ENCODE peak calls at places on chromosomes 1 and 21, in four cellular contexts. L is A549, V is HepG2, E is K562. A is an unnamed sample.

GRCh38 chr1:218739426-218739825 is 394.3 kb downstream of the TGFB2 start:
- DNase-seq in L (no peak), V (no peak), E (no peak), A (no peak)

GRCh38 chr1:35929730-35930592 is 944 bp upstream of the AGO3 start:
- DNase-seq in L (no peak), V (peak; percentile 15), E (peak; percentile 60), A (no peak)

GRCh38 chr1:204288061-204288588 is 71.6 kb downstream of the PLEKHA6 start:
- DNase-seq in L (peak; percentile 90), V (peak; percentile 79), E (no peak), A (no peak)

GRCh38 chr21:37364722-37365121 is 1.9 kb upstream of the DYRK1A start:
- DNase-seq in L (no peak), V (no peak), E (no peak), A (no peak)

GRCh38 chr21:26449161-26449560 is 123.9 kb downstream of the CYYR1 start:
- DNase-seq in L (no peak), V (no peak), E (no peak), A (no peak)

GRCh38 chr1:197725975-197726374 is 49.3 kb downstream of the DENND1B start:
- DNase-seq in L (no peak), V (no peak), E (no peak), A (no peak)

GRCh38 chr1:7543718-7544090 is 227.4 kb upstream of the VAMP3 start:
- DNase-seq in L (no peak), V (no peak), E (no peak), A (no peak)

GRCh38 chr1:201809876-201810275 is 19.1 kb upstream of the IPO9 start:
- DNase-seq in L (no peak), V (no peak), E (no peak), A (no peak)

GRCh38 chr21:38765056-38765455 is 40.7 kb upstream of the ETS2 start:
- DNase-seq in L (no peak), V (no peak), E (no peak), A (no peak)

GRCh38 chr1:10755977-10756521 is 40.4 kb downstream of the CASZ1 start:
- DNase-seq in L (peak; percentile 22), V (no peak), E (peak; percentile 83), A (no peak)

GRCh38 chr1:78649628-78650027 is at the start of gene IFI44:
- DNase-seq in L (no peak), V (no peak), E (no peak), A (peak; percentile 75)

GRCh38 chr1:217332426-217333065 is 298.3 kb downstream of the GPATCH2 start:
- DNase-seq in L (no peak), V (no peak), E (no peak), A (no peak)

DNA sequence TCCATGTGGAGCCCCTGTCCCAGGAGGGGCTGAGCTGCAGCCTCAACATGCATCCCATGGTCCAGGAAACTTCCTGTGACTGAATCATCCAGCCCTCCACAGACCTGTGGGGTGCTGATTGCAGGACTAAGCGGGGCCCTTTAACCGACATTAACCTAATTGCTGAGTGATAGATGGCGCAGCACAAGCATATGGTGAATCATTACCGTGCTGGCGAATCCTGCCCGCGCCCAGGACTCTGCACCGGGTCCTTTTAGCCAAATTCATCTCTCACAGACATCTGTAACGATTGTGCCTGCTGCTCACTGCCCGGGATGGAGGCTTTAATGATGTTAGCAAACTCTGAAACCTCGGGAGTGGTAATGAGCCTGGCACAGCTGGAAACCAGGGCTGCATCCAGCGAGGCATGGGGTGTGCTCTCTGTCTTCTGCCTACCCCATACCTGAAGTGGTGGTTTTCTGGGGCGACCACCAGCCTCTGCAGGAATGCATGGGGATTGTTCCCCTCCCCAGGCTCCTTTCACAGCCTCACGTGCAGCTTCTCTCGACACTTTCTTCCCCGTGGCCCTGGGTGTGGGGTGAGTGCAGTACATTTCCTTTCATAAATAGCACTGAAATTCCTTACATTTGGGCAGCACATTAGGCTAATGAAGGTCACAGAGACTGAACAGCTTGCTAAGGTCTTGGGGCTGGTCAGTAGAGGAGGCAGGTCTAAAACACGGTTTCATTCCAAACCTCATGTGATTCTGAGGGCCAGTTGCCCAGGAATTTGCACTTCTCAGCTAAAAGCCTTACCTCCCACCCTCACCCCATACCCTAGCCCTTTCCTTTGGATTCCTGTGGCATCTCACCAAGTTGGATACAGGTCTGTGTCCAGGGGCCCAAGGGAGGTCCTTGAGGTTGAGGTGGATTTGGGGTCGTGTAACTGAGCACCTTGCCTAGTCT is 147.6 kb upstream of the CD34 start:
- DNase-seq in L (no peak), V (no peak), E (no peak), A (no peak)
- TF ChIP-seq CHD4 in L (no peak), V (no peak), E (no peak), A (no peak)

DNA sequence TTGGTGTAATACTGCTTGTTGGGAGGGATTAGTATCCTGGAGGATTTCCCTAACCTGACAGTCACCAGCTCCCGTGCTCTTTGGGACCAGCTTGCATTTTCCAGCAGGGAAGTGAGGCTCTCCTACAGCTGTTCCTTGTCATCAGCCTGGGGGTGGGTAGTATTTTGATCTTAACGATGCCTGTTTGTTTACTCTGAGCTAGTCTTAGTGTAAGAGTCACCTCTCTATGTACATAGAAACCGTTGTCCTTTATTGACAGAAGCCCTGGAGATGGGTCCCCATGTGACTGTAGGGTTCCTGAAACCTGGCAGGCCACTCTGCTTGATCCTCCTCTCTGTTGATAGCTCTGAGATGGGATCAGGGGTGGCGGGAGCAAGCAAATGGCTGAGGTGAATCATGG is 58.0 kb downstream of the ACP6 start:
- DNase-seq in L (peak; percentile 77), V (peak; percentile 88), E (no peak), A (no peak)
- TF ChIP-seq CHD4 in L (no peak), V (no peak), E (no peak), A (no peak)

GRCh38 chr1:159132271-159132881 is 39.0 kb upstream of the CADM3 start:
- DNase-seq in L (peak; percentile 61), V (peak; percentile 40), E (peak; percentile 64), A (no peak)
- TF ChIP-seq CHD4 in L (no peak), V (no peak), E (no peak), A (no peak)

GRCh38 chr1:238061967-238062613 is 171.4 kb upstream of the ZP4 start:
- DNase-seq in L (no peak), V (no peak), E (no peak), A (no peak)

GRCh38 chr1:238060046-238060445 is 169.3 kb upstream of the ZP4 start:
- DNase-seq in L (no peak), V (no peak), E (no peak), A (peak; percentile 46)

DNA sequence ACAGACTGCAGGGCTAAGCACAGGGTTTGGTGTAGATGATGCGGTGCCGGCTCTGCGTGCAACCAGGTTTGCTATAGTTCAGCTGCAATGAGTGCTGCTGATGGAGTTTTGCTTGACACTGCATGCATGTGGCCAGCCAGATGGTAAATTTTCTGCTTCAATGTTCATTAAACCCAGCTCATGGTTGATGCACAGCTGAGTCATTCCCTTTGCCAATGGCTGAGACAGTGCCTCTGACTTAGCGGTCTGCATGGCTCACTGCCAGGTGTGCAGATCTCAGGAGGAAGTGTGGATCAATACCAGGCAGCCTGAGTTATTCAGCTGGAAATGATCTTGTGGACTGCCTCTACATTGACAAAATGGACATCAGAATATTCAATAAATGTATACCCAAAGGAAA is 172.7 kb upstream of the ZP4 start:
- DNase-seq in L (peak; percentile 2), V (no peak), E (no peak), A (peak; percentile 60)
- TF ChIP-seq CHD4 in L (no peak), V (no peak), E (no peak), A (no peak)

GRCh38 chr1:207430602-207431001 is 23.5 kb upstream of the CR2 start:
- DNase-seq in L (no peak), V (no peak), E (no peak), A (peak; percentile 73)

GRCh38 chr1:207433435-207433834 is 20.7 kb upstream of the CR2 start:
- DNase-seq in L (no peak), V (no peak), E (no peak), A (no peak)

GRCh38 chr1:207429963-207430362 is 24.2 kb upstream of the CR2 start:
- DNase-seq in L (no peak), V (no peak), E (no peak), A (peak; percentile 70)

GRCh38 chr1:207428783-207429182 is 25.3 kb upstream of the CR2 start:
- DNase-seq in L (no peak), V (no peak), E (no peak), A (no peak)

GRCh38 chr1:207431508-207431907 is 22.6 kb upstream of the CR2 start:
- DNase-seq in L (no peak), V (no peak), E (no peak), A (no peak)
- TF ChIP-seq CHD4 in L (no peak), V (no peak), E (no peak), A (no peak)